ENCODE peak calls at places on chromosome 5, in five cellular contexts. M is heart left ventricle, L is uterus, I is cardiac muscle cell, O is adrenal gland. F is an unnamed sample.

GRCh38 chr5:59486508-59486907 is 407.0 kb downstream of the PDE4D start:
- DNase-seq in I (no peak), L (no peak), M (no peak), O (no peak), F (no peak)

GRCh38 chr5:107284822-107285510 is 385.8 kb downstream of the EFNA5 start:
- DNase-seq in I (no peak), O (no peak), L (no peak), M (no peak), F (no peak)

GRCh38 chr5:112784726-112785125 is 47.0 kb downstream of the APC start:
- DNase-seq in I (no peak), O (no peak), L (no peak), M (no peak), F (no peak)

GRCh38 chr5:43313854-43314457 is 744 bp upstream of the HMGCS1 start:
- DNase-seq in I (peak), O (peak), M (no peak), L (peak), F (no peak)

GRCh38 chr5:81878333-81878732 is 93.5 kb upstream of the ATG10 start:
- DNase-seq in L (no peak), O (no peak), M (no peak), I (no peak), F (no peak)

GRCh38 chr5:66840527-66841013 is 244.4 kb downstream of the MAST4 start:
- DNase-seq in L (no peak), M (no peak), I (no peak), O (no peak), F (no peak)

GRCh38 chr5:98157368-98157767 is 616.1 kb upstream of the RGMB start:
- DNase-seq in M (no peak), L (no peak), I (no peak), O (no peak), F (no peak)

GRCh38 chr5:173581408-173582197 is 34.8 kb downstream of the BOD1 start:
- DNase-seq in I (peak), M (no peak), L (no peak), O (no peak), F (no peak)

GRCh38 chr5:140310434-140310833 is 7.5 kb upstream of the PFDN1 start:
- DNase-seq in I (no peak), M (no peak), L (no peak), O (no peak), F (no peak)

GRCh38 chr5:136034492-136034891 is 5.7 kb downstream of the TGFBI start:
- DNase-seq in I (no peak), M (no peak), O (no peak), L (no peak), F (no peak)

GRCh38 chr5:174410716-174411512 is 313.5 kb upstream of the MSX2 start:
- DNase-seq in O (no peak), I (no peak), L (no peak), M (no peak), F (no peak)

GRCh38 chr5:82351754-82352145 is 73.6 kb upstream of the RPS23 start:
- DNase-seq in O (no peak), L (no peak), M (no peak), I (peak), F (no peak)

GRCh38 chr5:136082390-136083193 is 50.1 kb upstream of the SMAD5 start:
- DNase-seq in I (peak), L (peak), M (peak), O (peak), F (peak)

DNA sequence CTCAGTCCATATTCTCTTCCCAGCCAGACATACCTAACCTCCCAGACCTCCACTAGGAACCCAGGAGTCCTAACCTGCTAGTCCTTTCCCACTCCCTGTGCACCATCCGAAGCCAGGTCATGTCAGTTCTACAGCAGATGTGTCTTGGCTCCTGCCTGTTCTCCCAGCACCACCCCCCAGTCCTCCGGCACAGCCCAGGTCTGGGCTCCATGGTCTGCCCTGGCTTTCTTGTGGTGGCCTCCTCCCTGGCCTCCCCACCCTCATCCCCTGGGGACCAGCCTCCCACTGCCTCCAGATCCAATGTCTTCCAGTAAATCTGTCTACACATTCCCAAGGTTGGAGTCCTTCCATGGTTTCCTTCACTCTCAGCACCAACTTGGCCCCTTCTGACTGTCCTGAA is 20.0 kb downstream of the KCNIP1 start:
- DNase-seq in M (no peak), O (no peak), L (no peak), I (no peak), F (no peak)
- H3K27ac ChIP-seq in M (no peak), O (no peak), L (no peak), I (no peak), F (no peak)

DNA sequence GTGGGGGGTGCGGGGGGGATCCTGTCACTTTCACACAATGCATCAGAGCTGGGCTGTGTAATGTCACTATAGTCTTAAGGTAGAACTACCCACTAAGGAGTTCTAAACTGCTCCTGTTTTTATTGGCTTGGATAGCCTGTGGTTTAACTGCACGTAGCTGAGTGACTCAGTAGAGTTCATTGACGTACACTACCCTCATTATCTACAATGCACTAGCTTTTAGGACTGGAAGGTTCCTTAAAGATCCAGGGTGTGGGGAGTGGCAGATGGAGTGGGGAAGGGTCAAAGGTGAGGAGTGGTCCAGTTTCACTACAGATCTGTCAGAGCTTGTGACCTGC is 70.7 kb upstream of the TARS1 start:
- DNase-seq in M (no peak), L (no peak), I (no peak), O (no peak), F (no peak)
- H3K4me3 ChIP-seq in M (no peak), L (no peak), I (no peak), O (no peak), F (no peak)

GRCh38 chr5:177493795-177494355 is 3.5 kb downstream of the PDLIM7 start:
- DNase-seq in I (no peak), M (no peak), L (no peak), O (no peak), F (no peak)

GRCh38 chr5:177492841-177493240 is 4.6 kb downstream of the PDLIM7 start:
- DNase-seq in M (no peak), L (no peak), I (no peak), O (no peak), F (no peak)

GRCh38 chr5:177491429-177491945 is 5.9 kb downstream of the PDLIM7 start:
- DNase-seq in O (no peak), I (peak), M (no peak), L (peak), F (no peak)

GRCh38 chr5:177490992-177491391 is 6.4 kb downstream of the PDLIM7 start:
- DNase-seq in O (no peak), M (no peak), L (no peak), I (no peak), F (no peak)

DNA sequence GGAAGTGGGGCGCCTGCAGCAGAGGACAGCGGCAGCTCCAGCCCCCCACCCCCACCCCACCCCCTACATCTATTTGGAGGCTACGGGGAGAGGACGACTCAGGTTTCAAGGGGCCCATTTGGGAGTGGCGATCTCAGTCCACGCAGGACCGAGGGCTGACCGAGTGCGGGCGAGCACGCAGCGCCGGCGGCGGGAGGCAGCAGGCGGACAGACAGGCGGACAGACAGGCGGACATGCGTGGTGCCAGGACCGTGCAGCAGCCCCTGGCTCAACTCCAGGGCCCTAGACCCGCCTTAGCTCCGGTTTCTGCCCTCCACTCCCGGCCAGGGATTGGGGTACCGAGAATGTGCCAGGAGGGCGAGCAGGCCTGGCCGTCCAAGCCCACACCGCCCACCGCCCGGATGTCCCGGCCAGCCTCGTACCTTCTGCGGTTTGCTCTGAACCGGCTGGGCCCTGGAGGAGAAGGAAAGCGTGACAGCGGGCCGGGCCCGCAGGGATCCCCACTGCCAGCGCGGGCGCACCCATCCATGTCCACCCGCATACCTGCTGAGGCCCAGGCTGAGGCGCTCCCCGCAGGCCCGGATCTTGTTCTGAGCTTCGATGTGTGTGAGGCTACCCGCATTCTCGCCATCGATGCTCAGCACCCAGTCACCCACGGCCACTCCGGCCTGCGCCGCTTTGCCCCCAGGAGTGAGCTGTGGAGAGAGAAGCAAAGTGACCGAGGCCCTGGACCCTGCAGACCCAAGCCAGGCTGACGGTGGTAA is 5.2 kb downstream of the PDLIM7 start:
- DNase-seq in M (no peak), I (no peak), O (no peak), L (no peak), F (no peak)
- H3K27ac ChIP-seq in M (peak), I (peak), O (no peak), L (peak), F (no peak)

GRCh38 chr5:1878050-1878849 is 4.5 kb downstream of the IRX4 start:
- DNase-seq in M (no peak), L (no peak), O (no peak), I (peak), F (no peak)
- H3K4me3 ChIP-seq in M (no peak), L (no peak), O (no peak), I (no peak), F (no peak)

DNA sequence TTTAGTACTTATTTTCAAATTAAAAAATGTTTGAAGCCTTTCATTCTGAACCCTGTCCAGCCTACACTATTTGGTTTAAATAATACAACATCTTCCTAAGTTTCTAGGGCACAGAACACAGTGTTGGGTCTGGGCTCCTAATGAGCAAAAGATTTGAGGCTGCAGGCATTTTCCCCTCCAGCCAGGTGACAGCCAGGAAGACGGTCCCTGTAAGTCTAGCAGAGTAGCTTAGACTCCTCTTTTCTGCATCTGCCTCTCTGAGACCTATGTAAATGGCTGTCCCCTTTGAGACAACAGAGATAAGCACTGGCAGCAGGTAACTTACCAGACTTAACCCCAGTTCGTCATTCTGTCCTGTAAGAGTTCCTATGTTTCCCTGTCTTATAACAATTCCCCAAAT is 141.8 kb downstream of the CDC42SE2 start:
- DNase-seq in M (no peak), O (no peak), L (no peak), I (no peak), F (no peak)
- H3K27ac ChIP-seq in M (no peak), O (no peak), L (no peak), I (peak), F (no peak)

DNA sequence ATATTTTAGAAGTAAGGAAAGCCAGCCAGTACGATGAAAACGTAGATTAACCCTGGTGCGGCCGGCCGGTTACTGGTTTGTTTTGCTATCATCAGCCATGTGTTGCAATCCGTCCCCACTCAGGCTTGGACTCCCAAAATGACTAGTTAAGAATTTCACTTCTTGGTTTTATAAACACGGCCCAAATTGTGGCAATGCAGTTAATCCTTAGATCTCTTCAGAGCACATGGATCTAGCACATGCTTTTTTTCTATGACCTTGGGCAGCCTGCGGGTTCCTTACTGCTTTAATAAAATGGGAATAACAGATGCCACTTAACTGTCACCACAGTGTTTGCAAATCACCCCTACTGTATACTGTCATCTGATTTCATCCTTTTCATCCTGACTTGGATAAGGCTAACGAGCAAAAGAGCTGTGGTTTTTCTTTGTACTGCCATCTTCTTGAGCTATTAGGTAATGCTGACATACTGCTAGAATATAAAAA is 1.5 kb downstream of the NDFIP1 start:
- DNase-seq in M (peak), I (no peak), L (no peak), O (peak), F (no peak)
- H3K4me3 ChIP-seq in M (peak), I (peak), L (peak), O (no peak), F (peak)

F was measured in effector memory CD4-positive, alpha-beta T cell.